ENCODE peak calls at places on chromosomes 6 and 20, in four cellular contexts. One of them, this sample, is unnamed.
A peak's percentile ranks its signal among the peaks of the same experiment; 100 is the strongest.

GRCh38 chr6:112298816-112299281 is 44.5 kb upstream of the LAMA4 start:
- DNase-seq in EL: peak; percentile 85
- DNase-seq in mucosa of gallbladder: no peak
- DNase-seq in AG08396: peak; percentile 49
- DNase-seq in this sample: peak; percentile 75

GRCh38 chr6:37244430-37245310 is 12.9 kb upstream of the TBC1D22B start:
- DNase-seq in EL: peak; percentile 100
- DNase-seq in mucosa of gallbladder: peak; percentile 94
- DNase-seq in AG08396: peak; percentile 78
- DNase-seq in this sample: peak; percentile 76

GRCh38 chr6:127606131-127606562 is 29.2 kb downstream of the C6orf58 start:
- DNase-seq in AG08396: peak; percentile 18
- DNase-seq in mucosa of gallbladder: no peak
- DNase-seq in EL: peak; percentile 55
- DNase-seq in this sample: peak; percentile 34

GRCh38 chr6:169858293-169858934 is 107.0 kb downstream of the ERMARD start:
- DNase-seq in EL: no peak
- DNase-seq in AG08396: no peak
- DNase-seq in mucosa of gallbladder: peak; percentile 9
- DNase-seq in this sample: no peak

GRCh38 chr20:49693435-49694171 is 20.1 kb downstream of the B4GALT5 start:
- DNase-seq in AG08396: no peak
- DNase-seq in mucosa of gallbladder: no peak
- DNase-seq in EL: no peak
- DNase-seq in this sample: no peak

GRCh38 chr6:31142356-31142755 is 3.5 kb upstream of the PSORS1C2 start:
- DNase-seq in EL: no peak
- DNase-seq in mucosa of gallbladder: no peak
- DNase-seq in AG08396: no peak
- DNase-seq in this sample: no peak

GRCh38 chr20:24157213-24157612 is 168.6 kb upstream of the GGTLC1 start:
- DNase-seq in EL: no peak
- DNase-seq in mucosa of gallbladder: no peak
- DNase-seq in AG08396: no peak
- DNase-seq in this sample: no peak

GRCh38 chr20:49979030-49979832 is 3.5 kb upstream of the SNAI1 start:
- DNase-seq in AG08396: peak; percentile 82
- DNase-seq in EL: peak; percentile 44
- DNase-seq in mucosa of gallbladder: no peak
- DNase-seq in this sample: peak; percentile 90

GRCh38 chr6:7467007-7467897 is 74.2 kb upstream of the DSP start:
- DNase-seq in EL: no peak
- DNase-seq in mucosa of gallbladder: no peak
- DNase-seq in AG08396: no peak
- DNase-seq in this sample: no peak

GRCh38 chr6:139334791-139335446 is 39.5 kb downstream of the CITED2 start:
- DNase-seq in EL: peak; percentile 85
- DNase-seq in mucosa of gallbladder: no peak
- DNase-seq in AG08396: peak; percentile 60
- DNase-seq in this sample: peak; percentile 80

GRCh38 chr6:97668716-97669115 is 385.7 kb upstream of the MMS22L start:
- DNase-seq in AG08396: no peak
- DNase-seq in EL: no peak
- DNase-seq in mucosa of gallbladder: no peak
- DNase-seq in this sample: no peak